ENCODE peak calls at places on chromosomes 5 and 9, in six cellular contexts. B, R, A, E, V and F are unnamed samples.

GRCh38 chr5:133081036-133081435 is 29.2 kb downstream of the HSPA4 start:
- DNase-seq in R (no peak), B (no peak), V (no peak), E (no peak), A (no peak), F (no peak)

GRCh38 chr5:178849316-178849715 is 10.4 kb upstream of the ZNF354B start:
- DNase-seq in V (no peak), B (no peak), R (no peak), E (no peak), A (no peak), F (no peak)

GRCh38 chr5:134594797-134595457 is 37.7 kb downstream of the SAR1B start:
- DNase-seq in B (no peak), E (no peak), R (no peak), A (no peak), V (no peak), F (peak)

GRCh38 chr9:121399883-121400607 is 30.0 kb upstream of the STOM start:
- DNase-seq in V (no peak), R (peak), E (peak), A (peak), B (no peak), F (peak)

GRCh38 chr5:150774145-150774544 is 4.4 kb upstream of the SMIM3 start:
- DNase-seq in E (peak), V (no peak), A (peak), R (peak), B (no peak), F (no peak)

GRCh38 chr9:128882677-128883590 is 1.0 kb downstream of the LRRC8A start:
- DNase-seq in R (no peak), B (no peak), E (peak), V (no peak), A (peak), F (no peak)

GRCh38 chr5:11062379-11062778 is 301.3 kb upstream of the DAP start:
- DNase-seq in E (no peak), B (no peak), R (no peak), A (no peak), V (no peak), F (no peak)

GRCh38 chr5:16427572-16427971 is 38.0 kb downstream of the ZNF622 start:
- DNase-seq in V (no peak), R (no peak), B (no peak), E (no peak), A (no peak), F (no peak)

GRCh38 chr5:34499001-34499734 is 157.0 kb upstream of the RAI14 start:
- DNase-seq in E (peak), A (peak), R (peak), B (no peak), V (no peak), F (peak)

GRCh38 chr9:82012255-82012654 is 23.7 kb downstream of the SPATA31D1 start:
- DNase-seq in V (no peak), E (no peak), R (no peak), B (no peak), A (no peak), F (no peak)

GRCh38 chr5:178288373-178289368 is 56.1 kb upstream of the PHYKPL start:
- DNase-seq in V (no peak), A (no peak), B (no peak), R (no peak), E (no peak), F (no peak)

GRCh38 chr5:144436007-144436406 is 265.3 kb downstream of the KCTD16 start:
- DNase-seq in A (no peak), B (no peak), R (no peak), E (no peak), V (no peak), F (no peak)

GRCh38 chr9:100028201-100028784 is 70.5 kb downstream of the ERP44 start:
- DNase-seq in E (peak), R (peak), V (peak), B (peak), A (peak), F (peak)

GRCh38 chr9:74499111-74499601 is 2.0 kb downstream of the RORB start:
- DNase-seq in R (no peak), E (no peak), V (no peak), A (no peak), B (no peak), F (no peak)

GRCh38 chr9:4160284-4160683 is 139.6 kb downstream of the GLIS3 start:
- DNase-seq in V (no peak), E (no peak), B (no peak), R (no peak), A (no peak), F (no peak)

DNA sequence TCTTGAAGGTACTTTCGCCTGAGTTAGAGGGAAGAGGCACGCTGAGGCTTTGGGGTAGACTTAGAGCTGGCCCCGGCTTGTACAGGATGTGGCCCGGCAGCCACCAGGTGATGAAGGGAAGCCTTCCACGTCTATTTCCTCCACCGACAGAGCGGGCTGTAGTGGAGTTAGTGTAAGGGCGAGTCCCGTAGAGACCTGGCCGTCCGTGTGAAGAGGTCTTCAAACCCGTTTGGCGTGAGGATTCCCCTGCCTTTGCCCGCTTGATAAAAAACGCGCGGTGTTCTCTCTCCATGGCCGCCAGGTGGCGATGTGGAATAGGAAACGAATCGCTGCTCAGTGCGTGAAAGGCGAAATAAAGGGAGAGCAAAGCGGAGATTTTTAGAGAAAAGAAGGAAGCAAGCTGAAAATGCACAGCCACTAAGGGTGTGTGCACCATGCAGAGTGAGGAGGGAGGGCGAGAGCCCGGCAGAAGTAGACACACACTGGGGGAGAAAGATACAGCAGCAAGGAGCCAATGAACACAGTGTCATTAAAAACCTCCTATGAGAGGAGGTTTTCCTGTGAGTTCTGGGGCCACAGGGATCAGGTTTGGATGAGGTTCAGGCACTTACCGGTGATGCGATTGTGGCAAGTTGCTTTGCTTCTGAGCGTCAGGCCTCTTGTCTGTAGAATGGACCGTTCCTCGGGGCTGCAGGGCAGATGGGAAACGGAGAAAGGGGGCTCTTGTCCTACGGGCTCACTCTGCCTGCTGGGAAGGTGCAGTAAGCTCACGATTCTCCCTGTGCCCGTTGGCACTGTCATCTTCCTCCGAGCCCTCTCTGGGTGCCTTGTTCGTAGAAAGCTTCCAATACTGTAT is 34.2 kb downstream of the STC2 start:
- DNase-seq in A (peak), R (peak), B (peak), E (peak), V (peak), F (peak)
- TF ChIP-seq CTCF in A (peak), R (peak), B (peak), E (peak), V (peak), F (peak)

GRCh38 chr9:124726886-124727285 is 44.2 kb downstream of the NR6A1 start:
- DNase-seq in V (no peak), A (no peak), R (no peak), E (no peak), B (no peak), F (no peak)

GRCh38 chr9:124721109-124721850 is 49.8 kb downstream of the NR6A1 start:
- DNase-seq in R (no peak), A (no peak), V (no peak), B (no peak), E (peak), F (no peak)

GRCh38 chr9:124723352-124723751 is 47.8 kb downstream of the NR6A1 start:
- DNase-seq in R (no peak), V (no peak), B (no peak), E (no peak), A (no peak), F (no peak)

GRCh38 chr9:124725068-124725452 is 46.1 kb downstream of the NR6A1 start:
- DNase-seq in A (no peak), R (no peak), V (no peak), B (no peak), E (no peak), F (no peak)

GRCh38 chr9:124724415-124725067 is 46.6 kb downstream of the NR6A1 start:
- DNase-seq in V (no peak), E (no peak), A (no peak), R (no peak), B (no peak), F (no peak)
- H3K4me3 ChIP-seq in V (no peak), E (no peak), A (no peak), R (no peak), B (no peak), F (no peak)

DNA sequence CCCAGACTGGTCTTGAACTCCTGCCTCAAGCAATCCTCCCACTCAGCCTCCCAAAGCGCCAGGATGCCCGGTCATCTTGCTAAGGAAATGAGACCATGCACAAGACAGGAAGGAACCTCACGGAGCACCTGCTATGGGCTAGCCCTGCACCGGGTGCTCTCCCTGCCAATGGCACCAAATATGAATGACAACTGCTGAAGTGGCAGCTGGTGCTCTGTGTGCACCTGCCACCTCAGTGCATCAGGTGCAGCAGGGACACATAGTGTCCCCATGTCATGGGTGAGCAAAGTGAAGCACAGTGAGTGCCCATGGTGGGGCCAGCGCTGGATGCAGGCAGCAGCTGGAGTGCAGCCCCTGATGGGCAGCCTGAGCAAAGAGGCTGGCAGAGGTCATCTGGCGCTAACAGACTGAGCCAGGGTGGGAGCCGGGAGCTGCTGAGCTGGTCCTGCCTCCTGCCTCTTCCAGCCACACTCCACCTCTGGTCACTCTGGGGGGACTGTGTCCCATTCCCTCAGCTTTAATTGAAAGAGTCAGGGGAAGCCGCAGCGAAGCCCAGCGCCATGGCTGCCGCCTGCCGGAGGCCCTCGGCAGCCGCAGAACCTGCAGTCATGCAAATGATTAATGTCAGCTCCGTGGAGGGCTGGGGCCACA is 46.4 kb downstream of the BARX1 start:
- DNase-seq in E (no peak), A (no peak), R (no peak), B (no peak), V (peak), F (no peak)
- TF ChIP-seq CTCF in E (no peak), A (no peak), R (no peak), B (no peak), V (peak), F (peak)

GRCh38 chr9:33375238-33375840 is 27.0 kb downstream of the AQP7 start:
- DNase-seq in V (peak), B (no peak), E (no peak), R (no peak), A (no peak), F (no peak)
- H3K4me3 ChIP-seq in V (no peak), B (no peak), E (no peak), R (no peak), A (no peak), F (no peak)

GRCh38 chr5:128844354-128844923 is 120.8 kb upstream of the SLC27A6 start:
- DNase-seq in B (no peak), E (peak), R (no peak), V (no peak), A (peak), F (no peak)
- TF ChIP-seq CTCF in B (no peak), E (peak), R (peak), V (no peak), A (no peak), F (no peak)

DNA sequence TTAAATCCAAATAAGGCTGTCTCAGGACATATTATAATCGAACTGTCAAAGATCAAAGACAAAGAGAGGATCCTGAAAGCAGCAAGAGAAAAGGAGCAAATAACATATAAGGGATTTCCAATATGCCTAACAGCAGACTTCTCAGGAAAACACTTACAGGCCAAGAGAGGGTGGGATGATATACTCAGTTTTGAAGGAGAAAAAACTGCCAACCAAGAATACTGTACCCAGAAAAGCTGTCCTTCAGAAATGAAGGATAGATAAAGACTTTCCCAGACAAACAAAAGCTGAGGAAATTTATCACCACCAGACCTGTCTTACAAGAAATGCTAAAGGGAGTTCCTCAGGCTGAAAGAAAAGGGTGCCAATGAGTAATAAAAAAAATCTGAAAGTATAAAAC is 16.0 kb downstream of the EGFLAM start:
- DNase-seq in R (no peak), E (no peak), V (no peak), B (no peak), A (no peak), F (no peak)
- H3K4me3 ChIP-seq in R (no peak), E (no peak), V (no peak), B (no peak), A (no peak), F (no peak)

DNA sequence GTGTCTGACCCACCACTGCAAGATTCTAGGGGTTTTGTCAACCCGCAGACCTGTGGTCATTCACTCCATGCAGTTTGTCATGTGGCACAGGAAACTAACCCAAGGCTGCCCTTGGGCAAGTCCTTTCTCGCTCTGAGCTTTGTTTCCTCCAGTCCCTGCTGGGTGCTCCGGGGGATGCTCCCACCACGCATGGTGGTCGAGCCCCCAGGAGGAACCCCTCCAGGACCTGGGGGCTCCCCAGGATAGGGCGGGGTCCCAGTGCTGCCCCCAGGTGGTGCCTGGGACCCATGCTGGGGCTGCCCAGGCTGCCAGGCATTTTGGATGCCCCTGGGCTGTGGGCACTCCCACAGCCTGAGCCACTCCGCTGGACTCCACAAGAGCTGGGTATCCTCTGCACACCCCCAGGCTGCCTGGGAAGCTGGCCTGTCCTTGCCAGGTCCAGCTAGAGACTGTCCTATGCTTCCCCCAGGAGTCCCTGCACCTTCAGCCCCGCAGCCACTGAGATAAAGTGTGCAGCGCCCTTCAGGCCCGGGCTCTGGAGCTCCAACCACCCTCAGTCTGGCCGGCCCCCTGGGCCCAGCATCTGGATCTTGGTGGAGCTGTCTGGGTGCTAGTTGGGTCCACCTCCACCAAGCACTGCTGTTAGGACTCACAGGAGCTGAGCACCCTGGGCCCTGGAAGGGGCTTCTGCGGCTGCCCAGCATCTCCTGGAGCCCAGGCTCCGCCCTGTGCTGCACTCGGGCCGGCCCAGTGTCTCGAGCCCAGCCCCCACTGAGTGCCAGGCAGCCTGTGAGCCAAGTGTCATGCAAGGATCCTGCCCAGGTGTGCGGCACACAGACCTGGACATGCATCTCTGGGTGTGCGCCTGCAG is 104.3 kb downstream of the PHF2 start:
- DNase-seq in V (peak), B (no peak), A (no peak), E (no peak), R (no peak), F (no peak)
- TF ChIP-seq CTCF in V (no peak), B (no peak), A (no peak), E (no peak), R (no peak), F (no peak)

GRCh38 chr5:96432245-96433065 is 593 bp downstream of the PCSK1 start:
- DNase-seq in B (no peak), A (no peak), V (peak), R (no peak), E (peak), F (peak)
- H3K4me3 ChIP-seq in B (no peak), A (no peak), V (no peak), R (no peak), E (peak), F (peak)

GRCh38 chr5:142769251-142769792 is 855 bp upstream of the ARHGAP26 start:
- DNase-seq in E (no peak), R (no peak), A (peak), B (no peak), V (no peak), F (no peak)
- TF ChIP-seq CTCF in E (no peak), R (no peak), A (no peak), B (no peak), V (no peak), F (no peak)

GRCh38 chr5:176173647-176174046 is 64.6 kb upstream of the SIMC1 start:
- DNase-seq in A (no peak), B (no peak), R (no peak), V (no peak), E (no peak), F (no peak)
- H3K4me3 ChIP-seq in A (no peak), B (no peak), R (no peak), V (no peak), E (no peak), F (no peak)